ENCODE peak calls at places on chromosome 13, in five cellular contexts. One of them, this sample, is unnamed.

GRCh38 chr13:25529425-25529824 is 157.7 kb downstream of the ATP8A2 start:
- DNase-seq in activated CD4-positive, alpha-beta T cell treated with anti-CD3 and anti-CD28 coated beads, Interleukin-2, amount 50 U/mL, for 1 hour: no peak
- DNase-seq in neural crest cell: no peak
- DNase-seq in dermis microvascular lymphatic vessel endothelial cell: no peak
- DNase-seq in mucosa of gallbladder: no peak
- DNase-seq in this sample: no peak

GRCh38 chr13:38664920-38665319 is 22.0 kb upstream of the FREM2 start:
- DNase-seq in activated CD4-positive, alpha-beta T cell treated with anti-CD3 and anti-CD28 coated beads, Interleukin-2, amount 50 U/mL, for 1 hour: no peak
- DNase-seq in neural crest cell: no peak
- DNase-seq in dermis microvascular lymphatic vessel endothelial cell: no peak
- DNase-seq in mucosa of gallbladder: no peak
- DNase-seq in this sample: no peak

GRCh38 chr13:25267715-25268114 is 19.6 kb downstream of the MTMR6 start:
- DNase-seq in activated CD4-positive, alpha-beta T cell treated with anti-CD3 and anti-CD28 coated beads, Interleukin-2, amount 50 U/mL, for 1 hour: no peak
- DNase-seq in neural crest cell: no peak
- DNase-seq in dermis microvascular lymphatic vessel endothelial cell: peak; percentile 12
- DNase-seq in mucosa of gallbladder: no peak
- DNase-seq in this sample: no peak

GRCh38 chr13:51524846-51525566 is 59.3 kb upstream of the WDFY2 start:
- DNase-seq in activated CD4-positive, alpha-beta T cell treated with anti-CD3 and anti-CD28 coated beads, Interleukin-2, amount 50 U/mL, for 1 hour: no peak
- DNase-seq in neural crest cell: no peak
- DNase-seq in dermis microvascular lymphatic vessel endothelial cell: no peak
- DNase-seq in mucosa of gallbladder: no peak
- DNase-seq in this sample: no peak

GRCh38 chr13:93690139-93690538 is 463.5 kb downstream of the GPC6 start:
- DNase-seq in activated CD4-positive, alpha-beta T cell treated with anti-CD3 and anti-CD28 coated beads, Interleukin-2, amount 50 U/mL, for 1 hour: no peak
- DNase-seq in neural crest cell: peak; percentile 26
- DNase-seq in dermis microvascular lymphatic vessel endothelial cell: no peak
- DNase-seq in mucosa of gallbladder: peak; percentile 11
- DNase-seq in this sample: no peak

GRCh38 chr13:99307648-99308339 is 595 bp upstream of the GPR183 start:
- DNase-seq in activated CD4-positive, alpha-beta T cell treated with anti-CD3 and anti-CD28 coated beads, Interleukin-2, amount 50 U/mL, for 1 hour: peak; percentile 45
- DNase-seq in neural crest cell: no peak
- DNase-seq in dermis microvascular lymphatic vessel endothelial cell: peak; percentile 52
- DNase-seq in mucosa of gallbladder: no peak
- DNase-seq in this sample: no peak

GRCh38 chr13:74217816-74218215 is 83.6 kb upstream of the KLF12 start:
- DNase-seq in activated CD4-positive, alpha-beta T cell treated with anti-CD3 and anti-CD28 coated beads, Interleukin-2, amount 50 U/mL, for 1 hour: no peak
- DNase-seq in neural crest cell: no peak
- DNase-seq in dermis microvascular lymphatic vessel endothelial cell: no peak
- DNase-seq in mucosa of gallbladder: no peak
- DNase-seq in this sample: no peak

GRCh38 chr13:107185889-107186288 is 618.0 kb upstream of the ARGLU1 start:
- DNase-seq in activated CD4-positive, alpha-beta T cell treated with anti-CD3 and anti-CD28 coated beads, Interleukin-2, amount 50 U/mL, for 1 hour: no peak
- DNase-seq in neural crest cell: no peak
- DNase-seq in dermis microvascular lymphatic vessel endothelial cell: peak; percentile 21
- DNase-seq in mucosa of gallbladder: no peak
- DNase-seq in this sample: no peak

GRCh38 chr13:66886248-66886647 is 343.9 kb downstream of the PCDH9 start:
- DNase-seq in activated CD4-positive, alpha-beta T cell treated with anti-CD3 and anti-CD28 coated beads, Interleukin-2, amount 50 U/mL, for 1 hour: no peak
- DNase-seq in neural crest cell: no peak
- DNase-seq in dermis microvascular lymphatic vessel endothelial cell: no peak
- DNase-seq in mucosa of gallbladder: no peak
- DNase-seq in this sample: no peak

GRCh38 chr13:41052441-41052840 is 8.9 kb upstream of the WBP4 start:
- DNase-seq in activated CD4-positive, alpha-beta T cell treated with anti-CD3 and anti-CD28 coated beads, Interleukin-2, amount 50 U/mL, for 1 hour: no peak
- DNase-seq in neural crest cell: no peak
- DNase-seq in dermis microvascular lymphatic vessel endothelial cell: no peak
- DNase-seq in mucosa of gallbladder: no peak
- DNase-seq in this sample: no peak

GRCh38 chr13:27965740-27966640 is 3.1 kb downstream of the CDX2 start:
- DNase-seq in activated CD4-positive, alpha-beta T cell treated with anti-CD3 and anti-CD28 coated beads, Interleukin-2, amount 50 U/mL, for 1 hour: no peak
- DNase-seq in neural crest cell: no peak
- DNase-seq in dermis microvascular lymphatic vessel endothelial cell: no peak
- DNase-seq in mucosa of gallbladder: no peak
- DNase-seq in this sample: peak; percentile 79

GRCh38 chr13:68026077-68026476 is 795.9 kb upstream of the PCDH9 start:
- DNase-seq in activated CD4-positive, alpha-beta T cell treated with anti-CD3 and anti-CD28 coated beads, Interleukin-2, amount 50 U/mL, for 1 hour: no peak
- DNase-seq in neural crest cell: no peak
- DNase-seq in dermis microvascular lymphatic vessel endothelial cell: no peak
- DNase-seq in mucosa of gallbladder: no peak
- DNase-seq in this sample: no peak

GRCh38 chr13:77053192-77053591 is 26.2 kb upstream of the FBXL3 start:
- DNase-seq in activated CD4-positive, alpha-beta T cell treated with anti-CD3 and anti-CD28 coated beads, Interleukin-2, amount 50 U/mL, for 1 hour: no peak
- DNase-seq in neural crest cell: no peak
- DNase-seq in dermis microvascular lymphatic vessel endothelial cell: no peak
- DNase-seq in mucosa of gallbladder: no peak
- DNase-seq in this sample: no peak

GRCh38 chr13:44174769-44175425 is 198.7 kb upstream of the SERP2 start:
- DNase-seq in activated CD4-positive, alpha-beta T cell treated with anti-CD3 and anti-CD28 coated beads, Interleukin-2, amount 50 U/mL, for 1 hour: no peak
- DNase-seq in neural crest cell: no peak
- DNase-seq in dermis microvascular lymphatic vessel endothelial cell: no peak
- DNase-seq in mucosa of gallbladder: no peak
- DNase-seq in this sample: no peak

GRCh38 chr13:44698076-44698475 is 121.9 kb upstream of the TSC22D1 start:
- DNase-seq in activated CD4-positive, alpha-beta T cell treated with anti-CD3 and anti-CD28 coated beads, Interleukin-2, amount 50 U/mL, for 1 hour: no peak
- DNase-seq in neural crest cell: no peak
- DNase-seq in dermis microvascular lymphatic vessel endothelial cell: no peak
- DNase-seq in mucosa of gallbladder: no peak
- DNase-seq in this sample: no peak

GRCh38 chr13:97028441-97029299 is 34.4 kb upstream of the OXGR1 start:
- DNase-seq in activated CD4-positive, alpha-beta T cell treated with anti-CD3 and anti-CD28 coated beads, Interleukin-2, amount 50 U/mL, for 1 hour: peak; percentile 19
- DNase-seq in neural crest cell: peak; percentile 76
- DNase-seq in dermis microvascular lymphatic vessel endothelial cell: peak; percentile 4
- DNase-seq in mucosa of gallbladder: peak; percentile 59
- DNase-seq in this sample: peak; percentile 39

GRCh38 chr13:29125934-29126424 is 305.8 kb downstream of the MTUS2 start:
- DNase-seq in activated CD4-positive, alpha-beta T cell treated with anti-CD3 and anti-CD28 coated beads, Interleukin-2, amount 50 U/mL, for 1 hour: no peak
- DNase-seq in neural crest cell: no peak
- DNase-seq in dermis microvascular lymphatic vessel endothelial cell: no peak
- DNase-seq in mucosa of gallbladder: no peak
- DNase-seq in this sample: no peak

GRCh38 chr13:31436478-31436877 is 236.7 kb downstream of the B3GLCT start:
- DNase-seq in activated CD4-positive, alpha-beta T cell treated with anti-CD3 and anti-CD28 coated beads, Interleukin-2, amount 50 U/mL, for 1 hour: no peak
- DNase-seq in neural crest cell: no peak
- DNase-seq in dermis microvascular lymphatic vessel endothelial cell: no peak
- DNase-seq in mucosa of gallbladder: peak; percentile 54
- DNase-seq in this sample: no peak

GRCh38 chr13:110819203-110820014 is 95.5 kb downstream of the ANKRD10 start:
- DNase-seq in activated CD4-positive, alpha-beta T cell treated with anti-CD3 and anti-CD28 coated beads, Interleukin-2, amount 50 U/mL, for 1 hour: peak; percentile 73
- DNase-seq in neural crest cell: peak; percentile 82
- DNase-seq in dermis microvascular lymphatic vessel endothelial cell: peak; percentile 50
- DNase-seq in mucosa of gallbladder: peak; percentile 80
- DNase-seq in this sample: peak; percentile 67

GRCh38 chr13:44653261-44653660 is 77.1 kb upstream of the TSC22D1 start:
- DNase-seq in activated CD4-positive, alpha-beta T cell treated with anti-CD3 and anti-CD28 coated beads, Interleukin-2, amount 50 U/mL, for 1 hour: no peak
- DNase-seq in neural crest cell: no peak
- DNase-seq in dermis microvascular lymphatic vessel endothelial cell: no peak
- DNase-seq in mucosa of gallbladder: no peak
- DNase-seq in this sample: no peak

GRCh38 chr13:111158136-111158805 is 43.2 kb downstream of the ARHGEF7 start:
- DNase-seq in activated CD4-positive, alpha-beta T cell treated with anti-CD3 and anti-CD28 coated beads, Interleukin-2, amount 50 U/mL, for 1 hour: no peak
- DNase-seq in neural crest cell: no peak
- DNase-seq in dermis microvascular lymphatic vessel endothelial cell: no peak
- DNase-seq in mucosa of gallbladder: no peak
- DNase-seq in this sample: peak; percentile 29

GRCh38 chr13:29162638-29163037 is 342.5 kb downstream of the MTUS2 start:
- DNase-seq in activated CD4-positive, alpha-beta T cell treated with anti-CD3 and anti-CD28 coated beads, Interleukin-2, amount 50 U/mL, for 1 hour: no peak
- DNase-seq in neural crest cell: no peak
- DNase-seq in dermis microvascular lymphatic vessel endothelial cell: no peak
- DNase-seq in mucosa of gallbladder: no peak
- DNase-seq in this sample: no peak

GRCh38 chr13:110070511-110071120 is 236.3 kb downstream of the COL4A1 start:
- DNase-seq in activated CD4-positive, alpha-beta T cell treated with anti-CD3 and anti-CD28 coated beads, Interleukin-2, amount 50 U/mL, for 1 hour: no peak
- DNase-seq in neural crest cell: no peak
- DNase-seq in dermis microvascular lymphatic vessel endothelial cell: no peak
- DNase-seq in mucosa of gallbladder: no peak
- DNase-seq in this sample: no peak

This sample was measured in prostate gland.